ENCODE peak calls at places on chromosomes 7 and 10, in nine cellular contexts. P is PC-3, H is lower leg skin, C is heart right ventricle, L is fibroblast of the aortic adventitia, T is endothelial cell, D is H9, Z is astrocyte, E is neural progenitor cell. J is an unnamed sample.

GRCh38 chr10:105148921-105149320 is 507.8 kb downstream of the SORCS3 start:
- DNase-seq in L (no peak), T (no peak), Z (peak; percentile 48), C (no peak), E (no peak), D (no peak), P (peak; percentile 1), H (no peak), J (no peak)

GRCh38 chr7:36777062-36777461 is 52.8 kb upstream of the AOAH start:
- DNase-seq in C (no peak), D (no peak), P (no peak), E (no peak), L (no peak), T (no peak), Z (no peak), H (no peak), J (no peak)

GRCh38 chr7:156752371-156753297 is 112.1 kb downstream of the RNF32 start:
- DNase-seq in D (no peak), H (no peak), P (no peak), Z (peak; percentile 73), E (peak; percentile 74), C (no peak), L (no peak), T (no peak), J (no peak)

GRCh38 chr10:63738410-63738809 is 217.2 kb downstream of the REEP3 start:
- DNase-seq in T (no peak), D (no peak), Z (peak; percentile 57), L (peak; percentile 54), E (no peak), P (peak; percentile 42), C (no peak), H (no peak), J (no peak)

GRCh38 chr7:22255342-22255741 is 101.6 kb downstream of the RAPGEF5 start:
- DNase-seq in C (no peak), T (no peak), P (no peak), Z (no peak), L (no peak), E (no peak), H (no peak), D (no peak), J (no peak)

GRCh38 chr10:4068255-4069028 is 283.4 kb upstream of the KLF6 start:
- DNase-seq in D (no peak), H (no peak), E (no peak), P (peak; percentile 73), L (peak; percentile 11), Z (no peak), C (no peak), T (no peak), J (no peak)

GRCh38 chr7:64993901-64994300 is 3.1 kb upstream of the ZNF117 start:
- DNase-seq in T (no peak), C (no peak), D (no peak), Z (no peak), E (no peak), L (no peak), P (no peak), H (no peak), J (no peak)

GRCh38 chr7:47504546-47505316 is 77.2 kb downstream of the TNS3 start:
- DNase-seq in C (no peak), H (no peak), D (no peak), T (no peak), E (no peak), P (no peak), Z (no peak), L (no peak), J (no peak)

GRCh38 chr7:8724080-8724718 is 290.8 kb downstream of the NXPH1 start:
- DNase-seq in H (no peak), P (peak; percentile 47), T (peak; percentile 57), D (peak; percentile 64), C (no peak), Z (no peak), L (no peak), E (peak; percentile 90), J (peak; percentile 67)

GRCh38 chr10:88185830-88186229 is 322.4 kb downstream of the PTEN start:
- DNase-seq in D (no peak), L (no peak), T (no peak), P (no peak), Z (no peak), C (no peak), E (no peak), H (no peak), J (no peak)

DNA sequence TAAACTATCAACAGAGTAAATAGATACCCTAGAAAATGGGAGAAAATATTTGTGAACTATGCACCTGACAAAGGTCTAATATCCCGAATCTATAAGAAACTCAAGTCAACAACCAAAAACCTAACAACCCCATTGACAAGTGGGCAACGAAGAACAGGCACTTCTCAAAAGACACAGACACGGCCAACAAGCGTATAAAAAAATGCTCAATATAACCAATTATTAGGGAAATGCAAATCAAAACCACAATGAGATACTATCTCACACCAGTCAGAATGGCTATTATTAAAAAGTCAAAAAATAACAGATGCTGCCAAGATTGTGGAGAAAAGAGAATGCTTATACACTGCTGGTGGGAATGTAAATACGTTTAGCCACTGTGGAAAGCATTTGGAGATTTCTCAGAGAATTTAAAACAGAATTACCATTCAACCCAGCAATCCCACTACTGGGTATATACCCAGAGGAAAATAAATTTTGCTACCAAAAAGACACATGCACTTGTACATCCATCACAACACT is 63.2 kb upstream of the CAV2 start:
- DNase-seq in Z (peak; percentile 63), P (no peak), T (no peak), L (no peak), H (no peak), C (no peak), E (no peak), D (no peak), J (no peak)
- TF ChIP-seq CTCF in Z (no peak), P (no peak), T (no peak), L (no peak), H (no peak), C (no peak), E (no peak), D (no peak), J (no peak)

GRCh38 chr10:131084791-131085585 is 226.5 kb downstream of the TCERG1L start:
- DNase-seq in H (no peak), T (no peak), E (no peak), C (no peak), D (no peak), L (no peak), P (no peak), Z (no peak), J (no peak)

GRCh38 chr10:131085586-131085860 is 226.0 kb downstream of the TCERG1L start:
- DNase-seq in P (no peak), T (no peak), C (no peak), E (no peak), D (no peak), L (no peak), H (no peak), Z (no peak), J (no peak)

GRCh38 chr10:131082991-131083465 is 228.5 kb downstream of the TCERG1L start:
- DNase-seq in C (no peak), H (no peak), E (no peak), P (no peak), Z (no peak), D (no peak), L (no peak), T (no peak), J (no peak)

GRCh38 chr10:131082201-131082850 is 229.2 kb downstream of the TCERG1L start:
- DNase-seq in C (no peak), D (no peak), Z (no peak), P (no peak), T (no peak), E (no peak), L (no peak), H (no peak), J (no peak)

DNA sequence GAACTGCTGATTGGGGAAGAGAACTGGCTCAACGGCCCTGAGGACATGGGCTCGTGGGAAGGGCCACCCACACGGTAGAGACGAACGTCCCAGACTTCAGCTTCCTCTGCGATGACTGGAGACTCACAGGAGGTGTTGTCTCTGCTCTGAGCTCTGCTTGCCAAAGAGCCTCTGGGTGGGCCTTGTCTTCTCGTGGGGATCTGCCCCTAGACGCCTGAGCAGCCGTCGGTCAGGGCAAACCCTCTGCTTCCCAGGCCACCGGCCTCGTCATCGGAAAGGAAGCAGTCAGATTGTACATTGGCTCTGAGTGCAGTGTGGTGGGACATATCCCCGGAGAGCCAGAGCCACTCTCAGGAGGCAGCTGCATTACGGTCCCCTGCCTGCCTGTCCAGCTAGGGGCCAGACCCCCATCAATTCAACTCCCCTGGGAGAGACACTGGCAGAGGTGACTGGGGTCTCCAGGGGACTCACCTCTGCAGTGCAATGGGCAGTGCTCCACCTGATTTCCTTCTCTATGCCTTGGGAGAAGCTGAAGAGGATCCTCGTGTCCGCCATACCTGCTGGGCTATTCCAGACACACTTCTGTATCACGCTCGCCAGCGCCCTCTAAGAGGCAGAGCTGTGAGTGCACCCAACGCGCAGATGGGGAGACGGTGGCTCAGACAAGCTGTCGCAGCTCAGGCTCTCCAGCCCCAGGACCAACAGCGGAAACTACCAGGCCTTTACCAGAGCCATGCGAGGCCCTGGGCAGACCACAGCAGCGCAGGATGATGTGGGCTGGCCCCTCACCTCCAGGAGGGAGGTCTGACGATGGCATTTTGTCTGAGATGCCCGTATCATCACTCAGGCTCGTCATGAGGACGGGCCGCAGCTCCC is 227.4 kb downstream of the TCERG1L start:
- DNase-seq in C (no peak), L (no peak), H (no peak), Z (no peak), D (peak; percentile 90), T (no peak), P (no peak), E (peak; percentile 58), J (no peak)
- TF ChIP-seq CTCF in C (no peak), L (no peak), H (no peak), Z (no peak), D (peak; percentile 77), T (no peak), P (no peak), E (peak; percentile 51), J (no peak)

GRCh38 chr7:73811760-73812168 is 19.0 kb upstream of the CLDN4 start:
- DNase-seq in T (peak; percentile 72), E (peak; percentile 81), D (peak; percentile 89), H (no peak), P (peak; percentile 84), C (peak; percentile 68), Z (peak; percentile 20), L (peak; percentile 50), J (peak; percentile 74)
- TF ChIP-seq CTCF in T (peak; percentile 69), E (peak; percentile 76), D (peak; percentile 89), H (no peak), P (peak; percentile 81), C (peak; percentile 68), Z (peak; percentile 69), L (peak; percentile 85), J (peak; percentile 87)

DNA sequence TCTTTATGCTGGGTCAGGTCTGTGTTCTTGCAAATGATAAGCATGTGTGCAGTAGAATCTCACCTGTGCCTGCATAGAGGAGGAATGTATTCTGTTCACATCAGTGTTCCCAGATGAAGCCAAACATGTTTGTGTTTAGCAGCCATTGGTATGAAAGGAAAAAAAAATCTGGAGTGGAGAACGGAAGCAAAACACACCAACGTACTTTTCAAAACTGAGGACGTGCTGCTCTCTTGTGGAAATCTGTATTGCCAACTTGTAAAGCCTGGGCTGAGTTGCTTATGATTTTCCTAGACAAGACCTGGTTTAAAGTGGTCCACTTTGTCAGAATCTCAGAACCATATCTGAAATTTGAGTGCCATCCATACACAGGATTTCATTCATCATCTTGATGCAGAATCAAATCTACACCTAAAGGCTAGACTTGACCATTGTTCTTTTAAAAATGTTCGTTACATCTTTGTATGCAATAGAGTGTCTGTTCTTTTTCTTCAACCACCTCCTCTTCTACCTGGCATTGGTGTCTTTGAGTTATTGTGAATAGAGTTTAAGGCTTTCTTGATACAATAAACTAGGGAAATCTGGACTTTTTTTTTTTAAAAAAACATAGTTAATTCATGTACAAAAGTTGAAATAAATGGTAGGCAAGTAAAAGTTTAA is 367.7 kb downstream of the PHF14 start:
- DNase-seq in P (peak; percentile 61), T (peak; percentile 20), L (peak; percentile 51), C (no peak), E (peak; percentile 47), Z (no peak), D (no peak), H (no peak), J (no peak)
- TF ChIP-seq CTCF in P (peak; percentile 74), T (peak; percentile 19), L (no peak), C (peak; percentile 25), E (peak; percentile 60), Z (peak; percentile 41), D (peak; percentile 59), H (no peak), J (peak; percentile 49)